ENCODE peak calls at places on chromosome 19, in eight cellular contexts. K, J, N, E, S, U, Z and X are unnamed samples.
A peak's percentile ranks its signal among the peaks of the same experiment; 100 is the strongest.

GRCh38 chr19:46913852-46914430 is 53.1 kb downstream of the ARHGAP35 start:
- DNase-seq in J (no peak), N (peak; percentile 17), S (peak; percentile 90), K (no peak), U (no peak), Z (no peak), E (no peak), X (no peak)

GRCh38 chr19:6067975-6068374 is 42.3 kb downstream of the RFX2 start:
- DNase-seq in K (no peak), N (no peak), S (no peak), U (no peak), E (no peak), J (no peak), Z (no peak), X (no peak)

GRCh38 chr19:38355728-38356725 is 18.3 kb upstream of the PSMD8 start:
- DNase-seq in K (no peak), E (no peak), S (no peak), U (no peak), N (no peak), Z (no peak), J (no peak), X (no peak)

GRCh38 chr19:5952193-5953033 is 25.5 kb downstream of the RANBP3 start:
- DNase-seq in N (no peak), K (no peak), U (no peak), S (peak; percentile 29), J (no peak), Z (no peak), E (no peak), X (no peak)

GRCh38 chr19:35318679-35319448 is 10.1 kb upstream of the CD22 start:
- DNase-seq in K (peak; percentile 56), Z (peak; percentile 39), U (no peak), E (no peak), S (peak; percentile 46), N (no peak), J (no peak), X (peak; percentile 20)

GRCh38 chr19:3366761-3367571 is 583 bp downstream of the NFIC start:
- DNase-seq in J (peak; percentile 65), K (no peak), N (peak; percentile 71), E (no peak), U (no peak), Z (peak; percentile 76), S (no peak), X (no peak)

GRCh38 chr19:45323671-45324081 is 1.0 kb upstream of the CKM start:
- DNase-seq in U (no peak), S (no peak), K (no peak), N (no peak), E (no peak), J (peak; percentile 56), Z (no peak), X (no peak)

GRCh38 chr19:16022251-16022650 is 54.0 kb upstream of the TPM4 start:
- DNase-seq in J (no peak), K (no peak), Z (no peak), N (no peak), S (no peak), U (no peak), E (no peak), X (no peak)

GRCh38 chr19:46009530-46010510 is 13.0 kb downstream of the PGLYRP1 start:
- DNase-seq in U (peak; percentile 41), Z (peak; percentile 82), E (no peak), J (peak; percentile 79), S (peak; percentile 61), N (peak; percentile 76), K (peak; percentile 48), X (no peak)

GRCh38 chr19:6020166-6020967 is 42.4 kb upstream of the RANBP3 start:
- DNase-seq in S (peak; percentile 68), U (no peak), K (no peak), J (no peak), N (no peak), Z (peak; percentile 62), E (no peak), X (no peak)

GRCh38 chr19:18852634-18853033 is 20.9 kb downstream of the UPF1 start:
- DNase-seq in J (no peak), U (no peak), S (no peak), E (no peak), Z (no peak), K (no peak), N (no peak), X (no peak)

GRCh38 chr19:34118879-34119748 is 53.2 kb upstream of the LSM14A start:
- DNase-seq in K (no peak), S (no peak), E (no peak), N (no peak), J (no peak), U (peak; percentile 15), Z (no peak), X (no peak)

GRCh38 chr19:13962738-13963602 is 10.7 kb downstream of the DCAF15 start:
- DNase-seq in S (no peak), U (no peak), J (no peak), N (no peak), Z (no peak), K (no peak), E (no peak), X (no peak)

GRCh38 chr19:57583521-57584416 is at the start of gene ZIK1:
- DNase-seq in K (peak; percentile 49), Z (peak; percentile 79), N (peak; percentile 95), E (peak; percentile 49), U (peak; percentile 87), S (peak; percentile 91), J (peak; percentile 99), X (peak; percentile 70)

GRCh38 chr19:54616057-54616456 is 14.2 kb upstream of the LILRB1 start:
- DNase-seq in E (no peak), K (no peak), J (no peak), U (no peak), Z (no peak), N (no peak), S (no peak), X (no peak)

GRCh38 chr19:48899781-48900476 is at the start of gene NUCB1:
- DNase-seq in U (peak; percentile 98), K (peak; percentile 97), J (peak; percentile 99), S (peak; percentile 99), Z (peak; percentile 99), N (peak; percentile 97), E (peak; percentile 83), X (peak; percentile 96)
- TF ChIP-seq CTCF in U (no peak), K (no peak), J (peak; percentile 18), S (peak; percentile 32), Z (peak; percentile 5), N (no peak), E (peak; percentile 17), X (peak; percentile 29)

GRCh38 chr19:48194041-48194871 is 23.8 kb downstream of the ZSWIM9 start:
- DNase-seq in Z (peak; percentile 13), K (no peak), U (peak; percentile 13), E (no peak), J (peak; percentile 48), N (peak; percentile 80), S (no peak), X (no peak)
- TF ChIP-seq CTCF in Z (peak; percentile 22), K (peak; percentile 59), U (peak; percentile 39), E (peak; percentile 49), J (peak; percentile 64), N (peak; percentile 27), S (peak; percentile 46), X (peak; percentile 48)

GRCh38 chr19:4578552-4579248 is 19.2 kb upstream of the SEMA6B start:
- DNase-seq in N (no peak), U (no peak), E (no peak), S (no peak), J (no peak), Z (no peak), K (no peak), X (no peak)

GRCh38 chr19:4579389-4579788 is 19.9 kb upstream of the SEMA6B start:
- DNase-seq in J (no peak), Z (no peak), K (no peak), U (no peak), E (no peak), S (no peak), N (no peak), X (no peak)

GRCh38 chr19:4580961-4581380 is 21.5 kb upstream of the SEMA6B start:
- DNase-seq in N (no peak), K (no peak), S (no peak), U (no peak), J (no peak), E (no peak), Z (no peak), X (no peak)

GRCh38 chr19:4581381-4582111 is 22.1 kb upstream of the SEMA6B start:
- DNase-seq in U (no peak), N (peak; percentile 66), J (peak; percentile 85), E (no peak), K (no peak), Z (no peak), S (no peak), X (no peak)

DNA sequence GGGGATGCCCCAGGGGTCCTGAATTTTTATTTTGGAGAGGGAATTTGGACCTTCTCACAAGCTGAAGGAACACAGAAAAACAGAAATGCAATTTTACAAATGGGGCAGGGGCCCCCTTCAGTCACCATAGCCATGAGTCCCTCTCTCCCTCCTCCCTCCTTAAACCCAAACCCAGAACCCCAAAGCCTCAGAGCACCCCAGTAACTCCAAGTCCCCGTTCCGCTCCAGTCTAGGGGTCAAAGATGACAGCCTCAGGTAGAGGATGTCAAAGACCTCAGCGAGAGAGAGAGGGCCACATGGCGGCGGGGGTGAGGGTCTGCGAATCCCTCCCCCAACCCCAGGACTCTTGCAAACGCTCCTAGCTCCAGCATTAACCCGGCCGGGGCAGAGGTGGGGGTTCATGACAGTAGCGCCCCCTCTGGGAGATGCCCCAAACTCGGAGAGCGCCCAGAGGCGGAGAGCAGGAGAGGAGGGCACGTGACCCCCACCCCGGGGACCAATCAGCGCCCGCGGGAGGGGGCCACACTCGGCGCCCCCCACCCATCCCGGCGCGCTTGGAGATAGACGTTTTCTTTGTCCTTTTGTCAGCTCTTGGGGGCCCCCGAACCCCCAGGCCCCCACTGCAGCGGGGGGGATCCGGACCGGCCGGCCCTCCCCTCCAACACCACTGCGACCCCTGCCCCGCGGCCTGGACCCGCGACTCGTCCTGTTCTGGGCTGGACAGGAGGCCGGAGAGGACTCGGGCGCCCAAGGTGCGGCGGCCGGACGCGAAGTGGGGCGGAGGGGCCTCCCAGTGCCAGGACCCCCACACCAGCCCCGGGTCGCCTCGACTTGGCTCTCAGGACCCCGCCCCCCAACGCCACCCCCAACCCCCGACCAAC is 20.8 kb upstream of the SEMA6B start:
- DNase-seq in K (no peak), N (no peak), E (no peak), U (no peak), S (no peak), J (peak; percentile 78), Z (no peak), X (no peak)
- TF ChIP-seq CTCF in K (peak; percentile 16), N (no peak), E (peak; percentile 31), U (no peak), S (peak; percentile 2), J (peak; percentile 63), Z (no peak), X (peak; percentile 3)

GRCh38 chr19:1089126-1089771 is 5.9 kb downstream of the POLR2E start:
- DNase-seq in U (no peak), J (no peak), E (no peak), N (no peak), S (no peak), K (no peak), Z (no peak), X (no peak)

GRCh38 chr19:1089891-1090290 is 5.3 kb downstream of the POLR2E start:
- DNase-seq in J (no peak), U (no peak), E (no peak), N (no peak), Z (no peak), K (no peak), S (no peak), X (no peak)

GRCh38 chr19:1088419-1089066 is 6.6 kb downstream of the POLR2E start:
- DNase-seq in N (no peak), Z (no peak), S (no peak), U (no peak), E (no peak), J (no peak), K (no peak), X (no peak)

GRCh38 chr19:1086618-1087017 is 8.6 kb downstream of the POLR2E start:
- DNase-seq in U (no peak), K (no peak), Z (no peak), E (no peak), J (no peak), N (no peak), S (no peak), X (no peak)

GRCh38 chr19:1087813-1088418 is 7.3 kb downstream of the POLR2E start:
- DNase-seq in S (no peak), J (no peak), U (peak; percentile 66), Z (no peak), K (no peak), E (no peak), N (no peak), X (no peak)
- TF ChIP-seq CTCF in S (no peak), J (no peak), U (peak; percentile 5), Z (no peak), K (no peak), E (no peak), N (no peak), X (no peak)